ENCODE peak calls at places on chromosome 6, in five cellular contexts. F, Z, Q, B and Y are unnamed samples.

GRCh38 chr6:53492860-53493634 is 51.9 kb downstream of the GCLC start:
- DNase-seq in F (peak), Z (no peak), Q (no peak), B (no peak), Y (peak)

GRCh38 chr6:6741264-6741663 is 152.7 kb downstream of the LY86 start:
- DNase-seq in F (no peak), Z (no peak), Q (no peak), B (no peak), Y (no peak)

GRCh38 chr6:14658909-14659561 is 541.5 kb downstream of the CD83 start:
- DNase-seq in F (no peak), Z (no peak), Q (no peak), B (no peak), Y (peak)

GRCh38 chr6:155795173-155795796 is 339.6 kb upstream of the NOX3 start:
- DNase-seq in F (no peak), Z (no peak), Q (no peak), B (no peak), Y (no peak)

GRCh38 chr6:1596088-1596852 is 13.4 kb upstream of the FOXC1 start:
- DNase-seq in F (no peak), Z (peak), Q (peak), B (peak), Y (no peak)

GRCh38 chr6:100226811-100227210 is 232.8 kb upstream of the MCHR2 start:
- DNase-seq in F (no peak), Z (no peak), Q (no peak), B (no peak), Y (no peak)

GRCh38 chr6:161068296-161068695 is 76.7 kb downstream of the MAP3K4 start:
- DNase-seq in F (no peak), Z (no peak), Q (no peak), B (no peak), Y (no peak)

GRCh38 chr6:157317129-157317814 is 6.0 kb downstream of the TMEM242 start:
- DNase-seq in F (peak), Z (peak), Q (peak), B (peak), Y (peak)

GRCh38 chr6:7649037-7649810 is 59.2 kb downstream of the SNRNP48 start:
- DNase-seq in F (no peak), Z (no peak), Q (no peak), B (no peak), Y (peak)

GRCh38 chr6:110877569-110877968 is 3.0 kb downstream of the AMD1 start:
- DNase-seq in F (no peak), Z (no peak), Q (no peak), B (no peak), Y (no peak)

GRCh38 chr6:71855406-71855805 is 30.9 kb upstream of the RIMS1 start:
- DNase-seq in F (no peak), Z (no peak), Q (no peak), B (no peak), Y (no peak)

GRCh38 chr6:153942361-153942760 is 96.7 kb upstream of the OPRM1 start:
- DNase-seq in F (no peak), Z (no peak), Q (no peak), B (no peak), Y (no peak)

GRCh38 chr6:80333342-80333741 is 226.9 kb downstream of the BCKDHB start:
- DNase-seq in F (no peak), Z (no peak), Q (no peak), B (no peak), Y (no peak)

GRCh38 chr6:105879902-105880547 is 206.1 kb upstream of the PRDM1 start:
- DNase-seq in F (no peak), Z (peak), Q (peak), B (no peak), Y (no peak)

GRCh38 chr6:128316258-128316952 is 204.0 kb downstream of the PTPRK start:
- DNase-seq in F (no peak), Z (no peak), Q (no peak), B (no peak), Y (no peak)

GRCh38 chr6:144447487-144447886 is 162.4 kb downstream of the UTRN start:
- DNase-seq in F (no peak), Z (no peak), Q (no peak), B (no peak), Y (no peak)

GRCh38 chr6:83696674-83697073 is 12.2 kb downstream of the SNAP91 start:
- DNase-seq in F (no peak), Z (no peak), Q (no peak), B (no peak), Y (no peak)

GRCh38 chr6:121748376-121748775 is 312.9 kb downstream of the GJA1 start:
- DNase-seq in F (no peak), Z (no peak), Q (no peak), B (no peak), Y (no peak)

GRCh38 chr6:38272222-38272621 is 367.5 kb downstream of the BTBD9 start:
- DNase-seq in F (no peak), Z (no peak), Q (no peak), B (no peak), Y (no peak)

GRCh38 chr6:14286144-14286543 is 168.6 kb downstream of the CD83 start:
- DNase-seq in F (peak), Z (no peak), Q (no peak), B (no peak), Y (no peak)

GRCh38 chr6:106803188-106803587 is 171.3 kb downstream of the CD24 start:
- DNase-seq in F (no peak), Z (no peak), Q (no peak), B (no peak), Y (no peak)

GRCh38 chr6:22253955-22254655 is 42.7 kb downstream of the PRL start:
- DNase-seq in F (no peak), Z (no peak), Q (no peak), B (no peak), Y (no peak)

GRCh38 chr6:168415149-168415992 is 25.6 kb upstream of the SMOC2 start:
- DNase-seq in F (no peak), Z (no peak), Q (no peak), B (no peak), Y (no peak)

DNA sequence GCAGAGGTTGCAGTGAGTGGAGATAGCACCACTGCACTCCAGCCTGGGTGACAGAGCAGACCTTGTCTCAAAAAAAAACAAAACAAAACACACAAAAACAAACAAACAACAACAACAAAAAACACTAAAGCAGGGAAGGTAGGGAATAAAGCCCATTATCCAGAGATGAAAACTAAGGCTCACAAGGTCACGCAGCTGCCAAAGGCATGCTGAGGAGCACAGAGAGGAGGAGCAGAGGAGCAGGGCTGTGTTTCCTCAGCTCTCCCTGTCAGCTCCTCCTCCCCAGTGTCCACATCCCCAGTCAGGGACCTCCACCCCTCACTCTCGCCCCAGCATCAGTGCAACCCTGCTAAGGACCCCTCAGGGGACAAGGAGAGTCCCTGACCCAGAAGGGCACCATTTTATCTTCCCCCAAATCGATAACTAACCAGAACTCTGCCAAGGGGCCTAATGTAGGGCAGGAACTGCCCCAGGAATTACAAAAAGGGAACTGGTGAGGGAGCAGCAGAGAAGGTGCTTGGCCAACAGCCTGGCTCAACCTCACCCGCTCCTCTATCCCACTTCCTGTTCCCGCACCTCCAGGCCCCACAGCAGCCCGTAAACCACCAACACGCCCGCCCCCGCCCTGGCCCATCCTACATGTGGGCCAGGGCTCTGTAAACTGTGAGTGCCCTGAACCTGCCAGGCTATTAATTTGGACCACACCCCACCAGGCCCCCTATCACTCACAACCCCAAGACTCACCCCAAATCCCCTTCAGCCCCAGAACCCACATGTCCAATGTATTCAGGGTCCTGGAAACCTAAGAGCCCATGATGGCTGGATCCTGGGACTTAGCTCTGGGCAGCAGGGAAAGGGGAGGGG is 9.0 kb downstream of the TEAD3 start:
- DNase-seq in F (no peak), Z (peak), Q (peak), B (peak), Y (peak)
- TF ChIP-seq POLR2AphosphoS5 in F (no peak), Z (no peak), Q (peak), B (no peak), Y (peak)

GRCh38 chr6:33905081-33905609 is 101.3 kb upstream of the MLN start:
- DNase-seq in F (no peak), Z (no peak), Q (no peak), B (no peak), Y (no peak)
- H3K4me3 ChIP-seq in F (no peak), Z (no peak), Q (no peak), B (no peak), Y (no peak)

GRCh38 chr6:136036071-136036380 is 184.5 kb downstream of the PDE7B start:
- DNase-seq in F (no peak), Z (no peak), Q (no peak), B (no peak), Y (no peak)

GRCh38 chr6:136034422-136034821 is 182.9 kb downstream of the PDE7B start:
- DNase-seq in F (no peak), Z (no peak), Q (no peak), B (no peak), Y (no peak)

GRCh38 chr6:136037246-136037884 is 185.9 kb downstream of the PDE7B start:
- DNase-seq in F (no peak), Z (no peak), Q (no peak), B (no peak), Y (no peak)

GRCh38 chr6:136036601-136037000 is 185.1 kb downstream of the PDE7B start:
- DNase-seq in F (no peak), Z (no peak), Q (no peak), B (no peak), Y (no peak)

DNA sequence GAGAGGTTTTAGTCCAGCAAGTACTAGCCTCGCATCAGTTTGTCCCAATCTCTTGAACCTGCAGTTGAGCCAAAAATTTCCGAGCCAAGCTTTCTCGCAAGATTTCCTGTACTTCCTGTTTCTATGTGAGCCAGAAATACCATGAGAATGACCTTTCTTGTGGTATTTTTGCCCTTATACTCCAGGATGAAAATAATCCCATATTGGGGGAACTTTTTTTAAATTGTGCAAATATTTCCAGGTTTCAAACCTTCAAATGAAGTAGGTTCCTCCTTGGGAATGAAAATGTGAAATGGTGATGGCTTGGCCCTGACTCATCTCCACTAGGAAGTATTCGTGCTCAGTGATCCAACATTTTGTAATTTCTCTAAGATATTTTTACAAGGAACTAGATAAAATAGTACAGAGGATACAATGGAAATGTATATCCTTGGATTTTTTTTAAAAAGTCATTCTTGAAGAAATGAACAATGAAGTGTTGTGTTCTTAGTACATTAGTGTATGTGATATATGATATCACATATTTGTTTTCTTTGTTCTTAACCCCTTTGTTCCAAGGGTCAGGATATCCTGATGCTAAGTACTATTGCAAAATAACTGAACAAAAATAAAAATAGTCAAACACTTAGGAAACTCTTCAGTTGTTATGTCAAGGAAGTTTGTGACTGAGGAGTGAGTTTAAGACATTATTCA is 184.0 kb downstream of the PDE7B start:
- DNase-seq in F (no peak), Z (no peak), Q (no peak), B (no peak), Y (peak)
- TF ChIP-seq POLR2AphosphoS5 in F (no peak), Z (no peak), Q (no peak), B (no peak), Y (no peak)

GRCh38 chr6:36660771-36661471 is 17.6 kb upstream of the CDKN1A start:
- DNase-seq in F (no peak), Z (peak), Q (peak), B (peak), Y (no peak)
- H3K4me3 ChIP-seq in F (peak), Z (no peak), Q (no peak), B (peak), Y (no peak)

GRCh38 chr6:131222773-131223172 is 87.5 kb downstream of the AKAP7 start:
- DNase-seq in F (no peak), Z (no peak), Q (no peak), B (no peak), Y (no peak)
- TF ChIP-seq POLR2AphosphoS5 in F (no peak), Z (no peak), Q (no peak), B (no peak), Y (no peak)